ENCODE peak calls at places on chromosomes 11 and 22, in five cellular contexts. C is stimulated activated CD4-positive, alpha-beta T cell treated with anti-CD3 and anti-CD28 coated beads, Interleukin-2, amount 100 ng/mL, for 48 hours; O is HepG2; I is AG09319; Q is body of pancreas. P is an unnamed sample.

GRCh38 chr11:86738615-86739014 is 61.7 kb upstream of the PRSS23 start:
- DNase-seq in O (no peak), C (no peak), Q (no peak), I (no peak), P (no peak)

GRCh38 chr22:25282346-25282670 is 62.9 kb downstream of the CRYBB2 start:
- DNase-seq in I (no peak), C (no peak), O (no peak), Q (no peak), P (no peak)

GRCh38 chr11:120102050-120102861 is 35.7 kb downstream of the TRIM29 start:
- DNase-seq in I (no peak), O (no peak), C (no peak), Q (no peak), P (no peak)

GRCh38 chr22:44683237-44683636 is 18.8 kb upstream of the PRR5 start:
- DNase-seq in O (no peak), I (no peak), C (no peak), Q (no peak), P (no peak)

GRCh38 chr22:19709063-19709769 is 5.1 kb upstream of the SEPTIN5 start:
- DNase-seq in Q (no peak), C (no peak), I (no peak), O (no peak), P (no peak)

GRCh38 chr11:112343368-112344039 is 82.8 kb upstream of the PLET1 start:
- DNase-seq in C (no peak), O (no peak), I (no peak), Q (no peak), P (no peak)

GRCh38 chr11:48193876-48194275 is 22.7 kb upstream of the OR4B1 start:
- DNase-seq in Q (no peak), O (no peak), C (no peak), I (peak; percentile 19), P (no peak)

GRCh38 chr11:12052676-12053605 is 44.5 kb upstream of the DKK3 start:
- DNase-seq in C (no peak), O (no peak), Q (no peak), I (no peak), P (no peak)

GRCh38 chr22:37601540-37602442 is 6.8 kb upstream of the GGA1 start:
- DNase-seq in Q (peak; percentile 82), C (no peak), I (no peak), O (peak; percentile 91), P (peak; percentile 56)

GRCh38 chr11:69530278-69531070 is 49.0 kb downstream of the LINC01488 start:
- DNase-seq in C (no peak), O (no peak), Q (no peak), I (no peak), P (no peak)

GRCh38 chr11:1178201-1178885 is 20.6 kb downstream of the MUC5AC start:
- DNase-seq in I (no peak), Q (no peak), C (no peak), O (no peak), P (no peak)

GRCh38 chr11:126190792-126191191 is 20.7 kb downstream of the RPUSD4 start:
- DNase-seq in I (no peak), O (no peak), Q (no peak), C (no peak), P (no peak)

GRCh38 chr22:29048822-29049654 is 12.6 kb downstream of the C22orf31 start:
- DNase-seq in I (no peak), O (no peak), C (no peak), Q (no peak), P (no peak)

GRCh38 chr11:72813740-72814138 is 472 bp upstream of the ATG16L2 start:
- DNase-seq in Q (peak; percentile 81), O (peak; percentile 65), I (no peak), C (no peak), P (no peak)

GRCh38 chr11:75597636-75598035 is 35.6 kb downstream of the SERPINH1 start:
- DNase-seq in I (no peak), Q (no peak), O (peak; percentile 36), C (no peak), P (peak; percentile 54)

GRCh38 chr11:68216171-68216938 is 3.3 kb upstream of the KMT5B start:
- DNase-seq in O (no peak), Q (peak; percentile 34), I (no peak), C (no peak), P (no peak)

GRCh38 chr22:43643362-43643761 is 168.7 kb downstream of the EFCAB6 start:
- DNase-seq in I (no peak), Q (no peak), O (no peak), C (no peak), P (no peak)

GRCh38 chr11:12961615-12962014 is 47.5 kb upstream of the RASSF10 start:
- DNase-seq in I (no peak), Q (no peak), C (no peak), O (no peak), P (no peak)

GRCh38 chr22:50607366-50608020 is 6.9 kb downstream of the MAPK8IP2 start:
- DNase-seq in C (no peak), I (no peak), Q (no peak), O (no peak), P (no peak)

GRCh38 chr22:38097557-38098409 is 12.7 kb downstream of the BAIAP2L2 start:
- DNase-seq in O (no peak), Q (no peak), I (no peak), C (no peak), P (no peak)

GRCh38 chr11:130042093-130042591 is 27.6 kb upstream of the APLP2 start:
- DNase-seq in C (no peak), O (peak; percentile 85), Q (no peak), I (peak; percentile 62), P (no peak)

GRCh38 chr11:66950113-66950535 is 8.1 kb downstream of the PC start:
- DNase-seq in I (no peak), C (peak; percentile 23), O (peak; percentile 87), Q (peak; percentile 44), P (peak; percentile 41)

GRCh38 chr11:66142370-66143263 is 72.5 kb downstream of the PACS1 start:
- DNase-seq in Q (no peak), C (no peak), O (peak; percentile 79), I (no peak), P (no peak)

P was measured in HAP-1.